ENCODE peak calls at places on chromosome 19, in six cellular contexts. I, X, C, H, K and U are unnamed samples.

GRCh38 chr19:5893907-5894703 is 9.5 kb downstream of the NDUFA11 start:
- DNase-seq in K (no peak), X (no peak), H (no peak), I (no peak), C (no peak), U (no peak)

GRCh38 chr19:42281175-42282035 is 12.4 kb downstream of the CIC start:
- DNase-seq in X (no peak), C (peak; percentile 57), K (peak; percentile 71), H (peak; percentile 61), I (no peak), U (peak; percentile 82)

GRCh38 chr19:44988896-44989563 is 12.2 kb upstream of the RELB start:
- DNase-seq in K (peak; percentile 59), H (peak; percentile 75), C (peak; percentile 87), X (peak; percentile 29), I (peak; percentile 44), U (peak; percentile 89)

GRCh38 chr19:14674764-14675163 is at the start of gene ADGRE3:
- DNase-seq in X (no peak), K (no peak), I (no peak), H (no peak), C (no peak), U (no peak)

GRCh38 chr19:46963093-46963734 is 56.4 kb upstream of the NPAS1 start:
- DNase-seq in C (no peak), X (peak; percentile 88), I (peak; percentile 93), K (no peak), H (peak; percentile 98), U (peak; percentile 17)

GRCh38 chr19:51166846-51167490 is 24.9 kb downstream of the SIGLEC7 start:
- DNase-seq in X (no peak), H (no peak), K (no peak), I (no peak), C (no peak), U (no peak)

GRCh38 chr19:49473868-49474544 is at the start of gene FLT3LG:
- DNase-seq in K (peak; percentile 52), C (peak; percentile 77), X (no peak), I (no peak), H (peak; percentile 68), U (peak; percentile 88)

GRCh38 chr19:4577020-4577782 is 17.7 kb upstream of the SEMA6B start:
- DNase-seq in H (peak; percentile 48), C (peak; percentile 69), K (no peak), I (no peak), X (no peak), U (no peak)

GRCh38 chr19:11479470-11480080 is 1.3 kb downstream of the ELAVL3 start:
- DNase-seq in H (no peak), X (no peak), I (no peak), C (peak; percentile 91), K (peak; percentile 79), U (peak; percentile 46)

GRCh38 chr19:32246032-32246431 is 99.4 kb upstream of the ZNF507 start:
- DNase-seq in X (no peak), K (no peak), I (no peak), H (no peak), C (no peak), U (no peak)

GRCh38 chr19:31761281-31761913 is 412.2 kb upstream of the TSHZ3 start:
- DNase-seq in X (no peak), K (no peak), C (peak; percentile 32), H (no peak), I (no peak), U (no peak)

GRCh38 chr19:35742121-35742724 is at the start of gene IGFLR1:
- DNase-seq in H (no peak), I (no peak), C (no peak), X (no peak), K (no peak), U (peak; percentile 76)

GRCh38 chr19:5269279-5269678 is 71.3 kb downstream of the PTPRS start:
- DNase-seq in H (no peak), I (no peak), X (no peak), C (no peak), K (no peak), U (no peak)

GRCh38 chr19:20422616-20423205 is 142.9 kb downstream of the ZNF737 start:
- DNase-seq in C (no peak), K (no peak), X (no peak), I (no peak), H (peak; percentile 1), U (no peak)

GRCh38 chr19:8922591-8922990 is 87.6 kb downstream of the MUC16 start:
- DNase-seq in I (no peak), K (no peak), C (no peak), X (no peak), H (no peak), U (no peak)

GRCh38 chr19:51203941-51204720 is 20.7 kb upstream of the CD33 start:
- DNase-seq in X (no peak), K (no peak), I (no peak), C (no peak), H (no peak), U (no peak)

GRCh38 chr19:44757057-44757734 is 8.7 kb downstream of the BCL3 start:
- DNase-seq in X (no peak), H (peak; percentile 77), I (no peak), C (peak; percentile 49), K (no peak), U (peak; percentile 91)

GRCh38 chr19:4636151-4636717 is 3.1 kb upstream of the TNFAIP8L1 start:
- DNase-seq in H (peak; percentile 51), K (peak; percentile 62), I (no peak), C (peak; percentile 79), X (no peak), U (peak; percentile 89)

GRCh38 chr19:37706052-37706605 is 13.4 kb downstream of the ZNF607 start:
- DNase-seq in K (no peak), X (no peak), I (no peak), C (no peak), H (no peak), U (no peak)

GRCh38 chr19:6718741-6719539 is 1.5 kb downstream of the C3 start:
- DNase-seq in K (no peak), X (no peak), I (no peak), C (peak; percentile 92), H (peak; percentile 75), U (no peak)

GRCh38 chr19:48674216-48674809 is 1.5 kb upstream of the NTN5 start:
- DNase-seq in C (peak; percentile 45), I (no peak), H (no peak), K (no peak), X (no peak), U (no peak)

GRCh38 chr19:51702754-51703654 is 9.9 kb downstream of the SPACA6 start:
- DNase-seq in K (no peak), H (no peak), C (peak; percentile 94), I (no peak), X (no peak), U (peak; percentile 82)

GRCh38 chr19:34475975-34476594 is 5.5 kb upstream of the WTIP start:
- DNase-seq in I (no peak), C (peak; percentile 39), H (no peak), X (no peak), K (no peak), U (no peak)

GRCh38 chr19:27794444-27795042 is 1418.4 kb downstream of the UQCRFS1 start:
- DNase-seq in H (peak; percentile 50), K (no peak), C (peak; percentile 69), I (no peak), X (no peak), U (no peak)

GRCh38 chr19:18803550-18804138 is 12.5 kb upstream of the COMP start:
- DNase-seq in H (no peak), K (no peak), X (no peak), I (no peak), C (no peak), U (no peak)

GRCh38 chr19:3660493-3661219 is 34.1 kb upstream of the CACTIN start:
- DNase-seq in H (no peak), K (no peak), C (no peak), I (no peak), X (no peak), U (no peak)

GRCh38 chr19:39162441-39163043 is 34.2 kb upstream of the NCCRP1 start:
- DNase-seq in X (no peak), I (no peak), H (no peak), K (no peak), C (no peak), U (no peak)

GRCh38 chr19:17777840-17778620 is 16.9 kb upstream of the B3GNT3 start:
- DNase-seq in K (no peak), C (peak; percentile 97), I (no peak), H (peak; percentile 38), X (no peak), U (peak; percentile 79)
- H3K4me3 ChIP-seq in K (no peak overlapping the region), C (peak overlapping the region; percentile 85), I (no peak overlapping the region), H (no peak overlapping the region), X (peak overlapping the region; percentile 24), U (no peak overlapping the region)

GRCh38 chr19:10112037-10112751 is 701 bp downstream of the P2RY11 start:
- DNase-seq in C (no peak), K (no peak), X (no peak), H (no peak), I (no peak), U (no peak)

GRCh38 chr19:10112895-10113591 is 1.6 kb downstream of the P2RY11 start:
- DNase-seq in H (peak; percentile 44), X (no peak), C (peak; percentile 89), K (peak; percentile 54), I (no peak), U (peak; percentile 65)

GRCh38 chr19:10110972-10111317 is 548 bp upstream of the P2RY11 start:
- DNase-seq in C (no peak), H (no peak), I (no peak), X (no peak), K (no peak), U (no peak)

GRCh38 chr19:10110076-10110971 is 1.2 kb upstream of the P2RY11 start:
- DNase-seq in X (no peak), I (no peak), H (no peak), C (no peak), K (no peak), U (peak; percentile 75)

GRCh38 chr19:10111405-10111811 is at the start of gene P2RY11:
- DNase-seq in I (no peak), X (no peak), H (no peak), C (no peak), K (no peak), U (peak; percentile 74)
- H3K4me3 ChIP-seq in I (no peak within 1 kb of the TSS), X (no peak within 1 kb of the TSS), H (no peak within 1 kb of the TSS), C (no peak within 1 kb of the TSS), K (no peak within 1 kb of the TSS), U (no peak within 1 kb of the TSS)

GRCh38 chr19:2270572-2271515 is 11.1 kb downstream of the PEAK3 start:
- DNase-seq in I (peak; percentile 40), C (peak; percentile 56), X (no peak), K (peak; percentile 69), H (peak; percentile 89), U (peak; percentile 94)

GRCh38 chr19:2269244-2270156 is 12.5 kb downstream of the PEAK3 start:
- DNase-seq in K (peak; percentile 98), H (peak; percentile 97), X (peak; percentile 80), C (peak; percentile 96), I (peak; percentile 88), U (peak; percentile 99)

GRCh38 chr19:2270157-2270571 is 11.8 kb downstream of the PEAK3 start:
- DNase-seq in X (no peak), H (no peak), C (no peak), K (no peak), I (no peak), U (no peak)

GRCh38 chr19:2268480-2268830 is 12.2 kb upstream of the JSRP1 start:
- DNase-seq in I (no peak), C (no peak), X (no peak), H (no peak), K (no peak), U (no peak)

GRCh38 chr19:2268861-2269243 is 12.6 kb upstream of the JSRP1 start:
- DNase-seq in K (no peak), H (no peak), I (no peak), C (no peak), X (no peak), U (no peak)
- H3K4me3 ChIP-seq in K (peak overlapping the region; percentile 100), H (peak overlapping the region; percentile 68), I (peak overlapping the region; percentile 99), C (peak overlapping the region; percentile 98), X (peak overlapping the region; percentile 98), U (peak overlapping the region; percentile 43)

GRCh38 chr19:58084596-58085347 is 13.3 kb downstream of the ZSCAN18 start:
- DNase-seq in I (no peak), H (no peak), X (no peak), C (peak; percentile 21), K (no peak), U (no peak)
- H3K4me3 ChIP-seq in I (no peak overlapping the region), H (no peak overlapping the region), X (no peak overlapping the region), C (no peak overlapping the region), K (no peak overlapping the region), U (no peak overlapping the region)